ENCODE peak calls at places on chromosomes 12 and 14, in nine cellular contexts. T is foreskin keratinocyte; B is PC-3; W is AG09319; V is suprapubic skin; I is epithelial cell of esophagus; Z is tibial artery; Y is CD8-positive, alpha-beta T cell; J is endothelial cell. X is an unnamed sample.

GRCh38 chr12:15996254-15996653 is 85.1 kb downstream of the DERA start:
- DNase-seq in T (no peak), B (peak; percentile 7), W (no peak), V (no peak), I (peak; percentile 8), Z (no peak), Y (no peak), J (no peak), X (no peak)

GRCh38 chr14:50452285-50452684 is 55.6 kb upstream of the CDKL1 start:
- DNase-seq in T (no peak), B (peak; percentile 85), W (no peak), V (no peak), I (no peak), Z (no peak), Y (no peak), J (no peak), X (no peak)

GRCh38 chr12:58847876-58848600 is 72.3 kb downstream of the LRIG3 start:
- DNase-seq in T (peak; percentile 50), B (no peak), W (no peak), V (no peak), I (peak; percentile 64), Z (no peak), Y (no peak), J (no peak), X (no peak)

GRCh38 chr12:75481013-75481705 is 604 bp downstream of the GLIPR1 start:
- DNase-seq in T (no peak), B (no peak), W (no peak), V (no peak), I (no peak), Z (no peak), Y (no peak), J (no peak), X (no peak)

GRCh38 chr12:124754949-124755800 is 108.5 kb downstream of the SCARB1 start:
- DNase-seq in T (no peak), B (no peak), W (no peak), V (peak; percentile 91), I (no peak), Z (peak; percentile 95), Y (peak; percentile 22), J (no peak), X (no peak)

GRCh38 chr14:68684466-68685418 is 108.1 kb downstream of the ZFP36L1 start:
- DNase-seq in T (no peak), B (no peak), W (no peak), V (no peak), I (no peak), Z (peak; percentile 57), Y (no peak), J (no peak), X (no peak)

GRCh38 chr14:77991128-77991772 is 178.9 kb upstream of the NRXN3 start:
- DNase-seq in T (no peak), B (no peak), W (no peak), V (no peak), I (no peak), Z (no peak), Y (no peak), J (no peak), X (no peak)

GRCh38 chr12:11927311-11927935 is 143.3 kb upstream of the BCL2L14 start:
- DNase-seq in T (no peak), B (no peak), W (no peak), V (no peak), I (no peak), Z (no peak), Y (no peak), J (no peak), X (no peak)

GRCh38 chr12:121992059-121992879 is 29.4 kb upstream of the BCL7A start:
- DNase-seq in T (peak; percentile 100), B (peak; percentile 99), W (peak; percentile 64), V (no peak), I (peak; percentile 100), Z (no peak), Y (peak; percentile 31), J (no peak), X (peak; percentile 85)

GRCh38 chr14:85532981-85533820 is 3.3 kb downstream of the FLRT2 start:
- DNase-seq in T (peak; percentile 73), B (peak; percentile 7), W (peak; percentile 80), V (peak; percentile 76), I (peak; percentile 88), Z (peak; percentile 76), Y (no peak), J (peak; percentile 41), X (no peak)

GRCh38 chr12:87304406-87304805 is 724.8 kb downstream of the C12orf50 start:
- DNase-seq in T (no peak), B (no peak), W (no peak), V (no peak), I (peak; percentile 44), Z (no peak), Y (no peak), J (no peak), X (no peak)

GRCh38 chr14:81837304-81837703 is 303.7 kb upstream of the SEL1L start:
- DNase-seq in T (no peak), B (no peak), W (no peak), V (no peak), I (no peak), Z (no peak), Y (no peak), J (no peak), X (no peak)

GRCh38 chr12:81245918-81246611 is 168.2 kb downstream of the ACSS3 start:
- DNase-seq in T (no peak), B (no peak), W (no peak), V (no peak), I (peak; percentile 4), Z (no peak), Y (no peak), J (no peak), X (no peak)

GRCh38 chr14:90344285-90344684 is 12.5 kb upstream of the NRDE2 start:
- DNase-seq in T (no peak), B (no peak), W (no peak), V (no peak), I (no peak), Z (no peak), Y (no peak), J (no peak), X (no peak)

GRCh38 chr12:81502912-81503695 is 256.0 kb downstream of the PPFIA2 start:
- DNase-seq in T (peak; percentile 9), B (peak; percentile 20), W (peak; percentile 22), V (no peak), I (peak; percentile 5), Z (no peak), Y (no peak), J (no peak), X (no peak)

GRCh38 chr12:8037046-8037663 is 4.6 kb downstream of the FOXJ2 start:
- DNase-seq in T (no peak), B (no peak), W (no peak), V (no peak), I (no peak), Z (no peak), Y (no peak), J (no peak), X (no peak)

DNA sequence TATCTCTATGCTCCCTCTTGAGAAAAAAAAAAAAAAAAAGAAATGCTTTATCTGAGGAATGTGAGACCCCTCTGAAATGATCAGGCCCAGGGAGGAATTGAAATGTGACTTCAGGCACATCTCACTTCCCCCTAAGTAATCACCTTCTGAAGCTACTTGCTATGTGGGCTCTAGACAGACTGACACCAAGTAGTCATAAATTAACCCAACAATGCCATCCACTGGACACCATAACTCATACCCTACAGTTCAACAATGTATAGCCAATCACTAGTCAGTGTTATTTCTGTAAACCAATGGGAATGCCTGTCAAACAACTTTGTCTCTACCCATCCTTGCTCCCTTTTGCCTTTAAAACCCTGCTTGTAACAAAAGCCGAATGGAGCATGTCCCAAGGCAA is 182.8 kb upstream of the TMPO start:
- DNase-seq in T (no peak), B (no peak), W (no peak), V (no peak), I (no peak), Z (no peak), Y (no peak), J (no peak), X (no peak)
- TF ChIP-seq CTCF in T (no peak), B (no peak), W (no peak), V (no peak), I (no peak), Z (no peak), Y (no peak), J (no peak), X (peak; percentile 4)

DNA sequence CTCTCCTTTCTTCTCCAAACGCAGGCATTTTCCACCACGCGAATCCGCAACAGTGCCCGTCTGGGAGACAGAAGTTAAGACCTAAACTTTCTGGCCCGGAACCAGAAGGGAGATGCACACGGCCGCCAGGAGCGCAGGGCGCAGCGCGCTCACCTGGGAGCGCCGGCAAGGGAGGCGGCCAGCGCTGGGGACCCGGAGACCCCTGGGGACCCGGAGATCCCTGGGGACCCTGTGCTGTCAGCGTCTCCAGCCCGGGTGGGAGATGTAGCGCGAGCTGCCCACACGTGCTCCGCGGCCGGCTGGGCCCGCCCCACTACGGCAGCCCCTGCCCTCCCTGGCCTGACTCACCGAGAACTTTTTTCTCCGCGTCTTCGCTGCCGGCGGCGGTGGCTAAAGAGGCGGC is 620 bp downstream of the YBX3 start:
- DNase-seq in T (peak; percentile 42), B (peak; percentile 48), W (no peak), V (no peak), I (peak; percentile 73), Z (peak; percentile 80), Y (peak; percentile 49), J (peak; percentile 38), X (no peak)
- TF ChIP-seq CTCF in T (peak; percentile 35), B (no peak), W (peak; percentile 3), V (no peak), I (no peak), Z (peak; percentile 19), Y (peak; percentile 25), J (no peak), X (no peak)

GRCh38 chr12:130587966-130588365 is 128.1 kb downstream of the RIMBP2 start:
- DNase-seq in T (no peak), B (no peak), W (no peak), V (no peak), I (no peak), Z (no peak), Y (no peak), J (no peak), X (no peak)
- TF ChIP-seq CTCF in T (no peak), B (no peak), W (no peak), V (no peak), I (no peak), Z (no peak), Y (no peak), J (no peak), X (no peak)

GRCh38 chr12:66352899-66353298 is 50.6 kb downstream of the HELB start:
- DNase-seq in T (no peak), B (no peak), W (no peak), V (no peak), I (no peak), Z (no peak), Y (no peak), J (no peak), X (no peak)

GRCh38 chr12:66354291-66354690 is 52.0 kb downstream of the HELB start:
- DNase-seq in T (no peak), B (no peak), W (no peak), V (no peak), I (no peak), Z (no peak), Y (no peak), J (no peak), X (no peak)

GRCh38 chr12:66351301-66351700 is 49.0 kb downstream of the HELB start:
- DNase-seq in T (no peak), B (no peak), W (no peak), V (no peak), I (no peak), Z (no peak), Y (no peak), J (no peak), X (no peak)

DNA sequence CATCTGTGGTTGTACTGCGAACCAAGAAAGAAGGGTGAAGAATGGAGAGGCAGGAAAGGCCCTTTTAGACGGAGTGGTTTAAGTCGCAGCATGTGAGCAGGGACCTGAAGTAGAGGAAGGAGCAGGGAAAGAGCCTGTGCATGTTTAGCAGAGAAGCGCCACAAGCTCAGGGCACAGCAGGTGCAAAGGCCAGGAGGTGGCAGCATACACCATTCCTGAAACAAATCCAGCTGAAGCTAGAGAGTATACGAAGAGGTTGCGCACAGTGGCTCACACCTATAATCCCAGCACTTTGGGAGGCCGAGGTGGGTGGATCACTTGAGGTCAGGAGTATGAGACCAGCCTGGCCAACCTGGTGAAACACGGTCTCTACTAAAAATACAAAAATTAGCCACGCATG is 49.9 kb downstream of the HELB start:
- DNase-seq in T (no peak), B (peak; percentile 54), W (no peak), V (no peak), I (peak; percentile 54), Z (no peak), Y (no peak), J (peak; percentile 49), X (no peak)
- TF ChIP-seq CTCF in T (peak; percentile 67), B (peak; percentile 55), W (peak; percentile 33), V (peak; percentile 15), I (peak; percentile 59), Z (no peak), Y (no peak), J (no peak), X (peak; percentile 72)

X was measured in Panc1.